ENCODE peak calls at places on chromosomes 16 and 17, in five cellular contexts. M is NCI-H1092 treated with DMSO at 0.1 percent for 48 hours, Z is kidney glomerular epithelial cell, Y is Caki2, R is NCI-H1105 treated with DMSO at 0.1 percent for 48 hours. G is an unnamed sample.
A peak's percentile ranks its signal among the peaks of the same experiment; 100 is the strongest.

GRCh38 chr17:57045868-57046671 is 39.0 kb upstream of the AKAP1 start:
- DNase-seq in M (no peak), Z (no peak), Y (no peak), R (no peak), G (no peak)

GRCh38 chr17:75876938-75877751 is 1.2 kb downstream of the TRIM47 start:
- DNase-seq in M (peak; percentile 61), Z (peak; percentile 86), Y (peak; percentile 98), R (no peak), G (peak; percentile 96)

GRCh38 chr17:65278050-65278819 is 141.1 kb downstream of the RGS9 start:
- DNase-seq in M (peak; percentile 55), Z (peak; percentile 28), Y (peak; percentile 20), R (no peak), G (peak; percentile 84)

GRCh38 chr17:27352481-27353460 is 58.9 kb downstream of the WSB1 start:
- DNase-seq in M (no peak), Z (no peak), Y (peak; percentile 22), R (no peak), G (no peak)

GRCh38 chr17:7043544-7044268 is at the start of gene SLC16A11:
- DNase-seq in M (peak; percentile 80), Z (no peak), Y (no peak), R (peak; percentile 82), G (no peak)

GRCh38 chr17:10118788-10119130 is 79.6 kb downstream of the GAS7 start:
- DNase-seq in M (no peak), Z (no peak), Y (no peak), R (no peak), G (no peak)

GRCh38 chr17:71302721-71303549 is 817.9 kb upstream of the SOX9 start:
- DNase-seq in M (no peak), Z (no peak), Y (no peak), R (no peak), G (no peak)

GRCh38 chr16:66248096-66248495 is 118.4 kb upstream of the CDH5 start:
- DNase-seq in M (no peak), Z (no peak), Y (no peak), R (peak; percentile 29), G (no peak)

GRCh38 chr16:75109732-75110243 is 6.8 kb downstream of the LDHD start:
- DNase-seq in M (peak; percentile 46), Z (no peak), Y (peak; percentile 42), R (no peak), G (no peak)

GRCh38 chr17:82269882-82270500 is 3.5 kb downstream of the CSNK1D start:
- DNase-seq in M (no peak), Z (no peak), Y (no peak), R (no peak), G (no peak)

GRCh38 chr17:6910987-6911603 is 79.6 kb upstream of the TEKT1 start:
- DNase-seq in M (peak; percentile 13), Z (peak; percentile 31), Y (peak; percentile 28), R (peak; percentile 63), G (no peak)

GRCh38 chr16:10594312-10594950 is 14.0 kb upstream of the EMP2 start:
- DNase-seq in M (no peak), Z (no peak), Y (no peak), R (peak; percentile 80), G (no peak)

GRCh38 chr17:38636054-38636453 is 30.3 kb upstream of the SRCIN1 start:
- DNase-seq in M (no peak), Z (no peak), Y (no peak), R (no peak), G (no peak)

GRCh38 chr16:3173892-3174617 is 13.9 kb upstream of the OR1F1 start:
- DNase-seq in M (no peak), Z (no peak), Y (no peak), R (no peak), G (no peak)

GRCh38 chr17:50297407-50297865 is 23.2 kb downstream of the TMEM92 start:
- DNase-seq in M (peak; percentile 52), Z (peak; percentile 51), Y (peak; percentile 53), R (peak; percentile 50), G (peak; percentile 93)

GRCh38 chr16:6977291-6977690 is 355.4 kb upstream of the RBFOX1 start:
- DNase-seq in M (no peak), Z (no peak), Y (no peak), R (no peak), G (no peak)

GRCh38 chr16:89057738-89058137 is 35.9 kb upstream of the ACSF3 start:
- DNase-seq in M (no peak), Z (no peak), Y (no peak), R (no peak), G (no peak)

GRCh38 chr17:69056179-69056823 is 4.4 kb downstream of the ABCA9 start:
- DNase-seq in M (no peak), Z (no peak), Y (no peak), R (no peak), G (no peak)

GRCh38 chr17:73482251-73482661 is 162.0 kb downstream of the SDK2 start:
- DNase-seq in M (no peak), Z (no peak), Y (no peak), R (no peak), G (no peak)

GRCh38 chr16:77499373-77500285 is 64.8 kb upstream of the ADAMTS18 start:
- DNase-seq in M (no peak), Z (peak; percentile 88), Y (peak; percentile 30), R (no peak), G (no peak)

GRCh38 chr16:17277981-17278381 is 192.8 kb downstream of the XYLT1 start:
- DNase-seq in M (peak; percentile 18), Z (no peak), Y (peak; percentile 14), R (no peak), G (no peak)

GRCh38 chr17:52297230-52298010 is 138.9 kb upstream of the CA10 start:
- DNase-seq in M (peak; percentile 2), Z (no peak), Y (no peak), R (no peak), G (no peak)